ENCODE peak calls at places on chromosomes 13 and 19, in six cellular contexts. One of them, this sample, is unnamed.

GRCh38 chr19:38375748-38376147 is 1.4 kb downstream of the PSMD8 start:
- DNase-seq in neuronal stem cell: no peak
- DNase-seq in stimulated activated CD4-positive, alpha-beta T cell treated with anti-CD3 and anti-CD28 coated beads, Interleukin-15, amount 100 ng/mL, for 1 hour: no peak
- DNase-seq in ovary: no peak
- DNase-seq in KG1: no peak
- DNase-seq in activated CD8-positive, alpha-beta memory T cell treated with anti-CD3 and anti-CD28 coated beads for 4 hours: no peak
- DNase-seq in this sample: no peak

GRCh38 chr13:42702726-42703125 is 78.7 kb upstream of the FAM216B start:
- DNase-seq in neuronal stem cell: no peak
- DNase-seq in stimulated activated CD4-positive, alpha-beta T cell treated with anti-CD3 and anti-CD28 coated beads, Interleukin-15, amount 100 ng/mL, for 1 hour: no peak
- DNase-seq in ovary: peak; percentile 28
- DNase-seq in KG1: no peak
- DNase-seq in activated CD8-positive, alpha-beta memory T cell treated with anti-CD3 and anti-CD28 coated beads for 4 hours: no peak
- DNase-seq in this sample: no peak

GRCh38 chr13:73520566-73521290 is 461.9 kb downstream of the KLF5 start:
- DNase-seq in neuronal stem cell: no peak
- DNase-seq in stimulated activated CD4-positive, alpha-beta T cell treated with anti-CD3 and anti-CD28 coated beads, Interleukin-15, amount 100 ng/mL, for 1 hour: no peak
- DNase-seq in ovary: no peak
- DNase-seq in KG1: no peak
- DNase-seq in activated CD8-positive, alpha-beta memory T cell treated with anti-CD3 and anti-CD28 coated beads for 4 hours: no peak
- DNase-seq in this sample: no peak

GRCh38 chr13:75869981-75870380 is 233.9 kb downstream of the LMO7 start:
- DNase-seq in neuronal stem cell: no peak
- DNase-seq in stimulated activated CD4-positive, alpha-beta T cell treated with anti-CD3 and anti-CD28 coated beads, Interleukin-15, amount 100 ng/mL, for 1 hour: no peak
- DNase-seq in ovary: no peak
- DNase-seq in KG1: no peak
- DNase-seq in activated CD8-positive, alpha-beta memory T cell treated with anti-CD3 and anti-CD28 coated beads for 4 hours: no peak
- DNase-seq in this sample: no peak

GRCh38 chr19:18340990-18341868 is 831 bp downstream of the PGPEP1 start:
- DNase-seq in neuronal stem cell: no peak
- DNase-seq in stimulated activated CD4-positive, alpha-beta T cell treated with anti-CD3 and anti-CD28 coated beads, Interleukin-15, amount 100 ng/mL, for 1 hour: peak; percentile 51
- DNase-seq in ovary: peak; percentile 73
- DNase-seq in KG1: peak; percentile 55
- DNase-seq in activated CD8-positive, alpha-beta memory T cell treated with anti-CD3 and anti-CD28 coated beads for 4 hours: peak; percentile 49
- DNase-seq in this sample: peak; percentile 56

GRCh38 chr13:91351123-91351522 is 3.6 kb downstream of the MIR17HG start:
- DNase-seq in neuronal stem cell: no peak
- DNase-seq in stimulated activated CD4-positive, alpha-beta T cell treated with anti-CD3 and anti-CD28 coated beads, Interleukin-15, amount 100 ng/mL, for 1 hour: no peak
- DNase-seq in ovary: no peak
- DNase-seq in KG1: no peak
- DNase-seq in activated CD8-positive, alpha-beta memory T cell treated with anti-CD3 and anti-CD28 coated beads for 4 hours: no peak
- DNase-seq in this sample: no peak

GRCh38 chr19:38852231-38853044 is 2.7 kb upstream of the HNRNPL start:
- DNase-seq in neuronal stem cell: no peak
- DNase-seq in stimulated activated CD4-positive, alpha-beta T cell treated with anti-CD3 and anti-CD28 coated beads, Interleukin-15, amount 100 ng/mL, for 1 hour: peak; percentile 30
- DNase-seq in ovary: peak; percentile 74
- DNase-seq in KG1: no peak
- DNase-seq in activated CD8-positive, alpha-beta memory T cell treated with anti-CD3 and anti-CD28 coated beads for 4 hours: no peak
- DNase-seq in this sample: peak; percentile 78

GRCh38 chr13:30346159-30346788 is 38.9 kb upstream of the KATNAL1 start:
- DNase-seq in neuronal stem cell: no peak
- DNase-seq in stimulated activated CD4-positive, alpha-beta T cell treated with anti-CD3 and anti-CD28 coated beads, Interleukin-15, amount 100 ng/mL, for 1 hour: no peak
- DNase-seq in ovary: no peak
- DNase-seq in KG1: peak; percentile 34
- DNase-seq in activated CD8-positive, alpha-beta memory T cell treated with anti-CD3 and anti-CD28 coated beads for 4 hours: peak; percentile 22
- DNase-seq in this sample: no peak

GRCh38 chr19:14383556-14383897 is 2.3 kb downstream of the ADGRE5 start:
- DNase-seq in neuronal stem cell: no peak
- DNase-seq in stimulated activated CD4-positive, alpha-beta T cell treated with anti-CD3 and anti-CD28 coated beads, Interleukin-15, amount 100 ng/mL, for 1 hour: no peak
- DNase-seq in ovary: no peak
- DNase-seq in KG1: no peak
- DNase-seq in activated CD8-positive, alpha-beta memory T cell treated with anti-CD3 and anti-CD28 coated beads for 4 hours: no peak
- DNase-seq in this sample: no peak

GRCh38 chr13:59476376-59476775 is 687.4 kb downstream of the DIAPH3 start:
- DNase-seq in neuronal stem cell: no peak
- DNase-seq in stimulated activated CD4-positive, alpha-beta T cell treated with anti-CD3 and anti-CD28 coated beads, Interleukin-15, amount 100 ng/mL, for 1 hour: no peak
- DNase-seq in ovary: no peak
- DNase-seq in KG1: no peak
- DNase-seq in activated CD8-positive, alpha-beta memory T cell treated with anti-CD3 and anti-CD28 coated beads for 4 hours: no peak
- DNase-seq in this sample: no peak

GRCh38 chr19:37718357-37718756 is 1.2 kb downstream of the ZNF607 start:
- DNase-seq in neuronal stem cell: no peak
- DNase-seq in stimulated activated CD4-positive, alpha-beta T cell treated with anti-CD3 and anti-CD28 coated beads, Interleukin-15, amount 100 ng/mL, for 1 hour: no peak
- DNase-seq in ovary: no peak
- DNase-seq in KG1: no peak
- DNase-seq in activated CD8-positive, alpha-beta memory T cell treated with anti-CD3 and anti-CD28 coated beads for 4 hours: no peak
- DNase-seq in this sample: no peak

GRCh38 chr19:4380254-4380727 is 20.1 kb downstream of the SH3GL1 start:
- DNase-seq in neuronal stem cell: no peak
- DNase-seq in stimulated activated CD4-positive, alpha-beta T cell treated with anti-CD3 and anti-CD28 coated beads, Interleukin-15, amount 100 ng/mL, for 1 hour: peak; percentile 26
- DNase-seq in ovary: peak; percentile 33
- DNase-seq in KG1: no peak
- DNase-seq in activated CD8-positive, alpha-beta memory T cell treated with anti-CD3 and anti-CD28 coated beads for 4 hours: no peak
- DNase-seq in this sample: no peak

GRCh38 chr19:51311388-51312257 is at the start of gene IGLON5:
- DNase-seq in neuronal stem cell: peak; percentile 31
- DNase-seq in stimulated activated CD4-positive, alpha-beta T cell treated with anti-CD3 and anti-CD28 coated beads, Interleukin-15, amount 100 ng/mL, for 1 hour: no peak
- DNase-seq in ovary: no peak
- DNase-seq in KG1: no peak
- DNase-seq in activated CD8-positive, alpha-beta memory T cell treated with anti-CD3 and anti-CD28 coated beads for 4 hours: no peak
- DNase-seq in this sample: no peak

GRCh38 chr13:77476456-77476855 is 59.0 kb upstream of the SCEL start:
- DNase-seq in neuronal stem cell: no peak
- DNase-seq in stimulated activated CD4-positive, alpha-beta T cell treated with anti-CD3 and anti-CD28 coated beads, Interleukin-15, amount 100 ng/mL, for 1 hour: no peak
- DNase-seq in ovary: no peak
- DNase-seq in KG1: no peak
- DNase-seq in activated CD8-positive, alpha-beta memory T cell treated with anti-CD3 and anti-CD28 coated beads for 4 hours: no peak
- DNase-seq in this sample: no peak

GRCh38 chr19:2167896-2168618 is 4.3 kb downstream of the DOT1L start:
- DNase-seq in neuronal stem cell: no peak
- DNase-seq in stimulated activated CD4-positive, alpha-beta T cell treated with anti-CD3 and anti-CD28 coated beads, Interleukin-15, amount 100 ng/mL, for 1 hour: no peak
- DNase-seq in ovary: peak; percentile 53
- DNase-seq in KG1: peak; percentile 66
- DNase-seq in activated CD8-positive, alpha-beta memory T cell treated with anti-CD3 and anti-CD28 coated beads for 4 hours: peak; percentile 16
- DNase-seq in this sample: peak; percentile 72

GRCh38 chr13:74278901-74279300 is 144.7 kb upstream of the KLF12 start:
- DNase-seq in neuronal stem cell: no peak
- DNase-seq in stimulated activated CD4-positive, alpha-beta T cell treated with anti-CD3 and anti-CD28 coated beads, Interleukin-15, amount 100 ng/mL, for 1 hour: no peak
- DNase-seq in ovary: no peak
- DNase-seq in KG1: no peak
- DNase-seq in activated CD8-positive, alpha-beta memory T cell treated with anti-CD3 and anti-CD28 coated beads for 4 hours: no peak
- DNase-seq in this sample: no peak

GRCh38 chr19:49950956-49951526 is 9.9 kb downstream of the SIGLEC11 start:
- DNase-seq in neuronal stem cell: no peak
- DNase-seq in stimulated activated CD4-positive, alpha-beta T cell treated with anti-CD3 and anti-CD28 coated beads, Interleukin-15, amount 100 ng/mL, for 1 hour: no peak
- DNase-seq in ovary: no peak
- DNase-seq in KG1: no peak
- DNase-seq in activated CD8-positive, alpha-beta memory T cell treated with anti-CD3 and anti-CD28 coated beads for 4 hours: no peak
- DNase-seq in this sample: no peak

GRCh38 chr19:22806418-22806817 is 22.5 kb upstream of the ZNF99 start:
- DNase-seq in neuronal stem cell: no peak
- DNase-seq in stimulated activated CD4-positive, alpha-beta T cell treated with anti-CD3 and anti-CD28 coated beads, Interleukin-15, amount 100 ng/mL, for 1 hour: no peak
- DNase-seq in ovary: no peak
- DNase-seq in KG1: no peak
- DNase-seq in activated CD8-positive, alpha-beta memory T cell treated with anti-CD3 and anti-CD28 coated beads for 4 hours: no peak
- DNase-seq in this sample: no peak

GRCh38 chr19:13181747-13182388 is 31.7 kb downstream of the IER2 start:
- DNase-seq in neuronal stem cell: no peak
- DNase-seq in stimulated activated CD4-positive, alpha-beta T cell treated with anti-CD3 and anti-CD28 coated beads, Interleukin-15, amount 100 ng/mL, for 1 hour: no peak
- DNase-seq in ovary: peak; percentile 39
- DNase-seq in KG1: peak; percentile 41
- DNase-seq in activated CD8-positive, alpha-beta memory T cell treated with anti-CD3 and anti-CD28 coated beads for 4 hours: peak; percentile 38
- DNase-seq in this sample: peak; percentile 66

GRCh38 chr13:44685641-44686040 is 109.5 kb upstream of the TSC22D1 start:
- DNase-seq in neuronal stem cell: no peak
- DNase-seq in stimulated activated CD4-positive, alpha-beta T cell treated with anti-CD3 and anti-CD28 coated beads, Interleukin-15, amount 100 ng/mL, for 1 hour: no peak
- DNase-seq in ovary: no peak
- DNase-seq in KG1: no peak
- DNase-seq in activated CD8-positive, alpha-beta memory T cell treated with anti-CD3 and anti-CD28 coated beads for 4 hours: no peak
- DNase-seq in this sample: no peak

GRCh38 chr19:4456843-4457653 is 546 bp downstream of the UBXN6 start:
- DNase-seq in neuronal stem cell: peak; percentile 82
- DNase-seq in stimulated activated CD4-positive, alpha-beta T cell treated with anti-CD3 and anti-CD28 coated beads, Interleukin-15, amount 100 ng/mL, for 1 hour: no peak
- DNase-seq in ovary: no peak
- DNase-seq in KG1: no peak
- DNase-seq in activated CD8-positive, alpha-beta memory T cell treated with anti-CD3 and anti-CD28 coated beads for 4 hours: peak; percentile 11
- DNase-seq in this sample: no peak

GRCh38 chr19:28397311-28397710 is 815.6 kb downstream of the UQCRFS1 start:
- DNase-seq in neuronal stem cell: no peak
- DNase-seq in stimulated activated CD4-positive, alpha-beta T cell treated with anti-CD3 and anti-CD28 coated beads, Interleukin-15, amount 100 ng/mL, for 1 hour: no peak
- DNase-seq in ovary: no peak
- DNase-seq in KG1: no peak
- DNase-seq in activated CD8-positive, alpha-beta memory T cell treated with anti-CD3 and anti-CD28 coated beads for 4 hours: no peak
- DNase-seq in this sample: no peak

GRCh38 chr19:49113762-49114629 is at the start of gene LIN7B:
- DNase-seq in neuronal stem cell: peak; percentile 71
- DNase-seq in stimulated activated CD4-positive, alpha-beta T cell treated with anti-CD3 and anti-CD28 coated beads, Interleukin-15, amount 100 ng/mL, for 1 hour: peak; percentile 72
- DNase-seq in ovary: peak; percentile 59
- DNase-seq in KG1: peak; percentile 60
- DNase-seq in activated CD8-positive, alpha-beta memory T cell treated with anti-CD3 and anti-CD28 coated beads for 4 hours: peak; percentile 49
- DNase-seq in this sample: peak; percentile 84

GRCh38 chr13:85368686-85369085 is 430.5 kb downstream of the SLITRK6 start:
- DNase-seq in neuronal stem cell: no peak
- DNase-seq in stimulated activated CD4-positive, alpha-beta T cell treated with anti-CD3 and anti-CD28 coated beads, Interleukin-15, amount 100 ng/mL, for 1 hour: no peak
- DNase-seq in ovary: no peak
- DNase-seq in KG1: no peak
- DNase-seq in activated CD8-positive, alpha-beta memory T cell treated with anti-CD3 and anti-CD28 coated beads for 4 hours: no peak
- DNase-seq in this sample: no peak

GRCh38 chr19:40523322-40524047 is 53.2 kb upstream of the SHKBP1 start:
- DNase-seq in neuronal stem cell: peak; percentile 56
- DNase-seq in stimulated activated CD4-positive, alpha-beta T cell treated with anti-CD3 and anti-CD28 coated beads, Interleukin-15, amount 100 ng/mL, for 1 hour: no peak
- DNase-seq in ovary: no peak
- DNase-seq in KG1: peak; percentile 8
- DNase-seq in activated CD8-positive, alpha-beta memory T cell treated with anti-CD3 and anti-CD28 coated beads for 4 hours: no peak
- DNase-seq in this sample: peak; percentile 26

GRCh38 chr19:47514869-47515588 is at the start of gene NAPA:
- DNase-seq in neuronal stem cell: peak; percentile 100
- DNase-seq in stimulated activated CD4-positive, alpha-beta T cell treated with anti-CD3 and anti-CD28 coated beads, Interleukin-15, amount 100 ng/mL, for 1 hour: peak; percentile 100
- DNase-seq in ovary: peak; percentile 100
- DNase-seq in KG1: peak; percentile 99
- DNase-seq in activated CD8-positive, alpha-beta memory T cell treated with anti-CD3 and anti-CD28 coated beads for 4 hours: peak; percentile 100
- DNase-seq in this sample: peak; percentile 100

GRCh38 chr13:49220035-49220855 is at the start of gene MLNR:
- DNase-seq in neuronal stem cell: peak; percentile 35
- DNase-seq in stimulated activated CD4-positive, alpha-beta T cell treated with anti-CD3 and anti-CD28 coated beads, Interleukin-15, amount 100 ng/mL, for 1 hour: no peak
- DNase-seq in ovary: no peak
- DNase-seq in KG1: no peak
- DNase-seq in activated CD8-positive, alpha-beta memory T cell treated with anti-CD3 and anti-CD28 coated beads for 4 hours: no peak
- DNase-seq in this sample: peak; percentile 36

GRCh38 chr19:2307518-2308012 is 389 bp downstream of the LINGO3 start:
- DNase-seq in neuronal stem cell: no peak
- DNase-seq in stimulated activated CD4-positive, alpha-beta T cell treated with anti-CD3 and anti-CD28 coated beads, Interleukin-15, amount 100 ng/mL, for 1 hour: no peak
- DNase-seq in ovary: no peak
- DNase-seq in KG1: no peak
- DNase-seq in activated CD8-positive, alpha-beta memory T cell treated with anti-CD3 and anti-CD28 coated beads for 4 hours: no peak
- DNase-seq in this sample: no peak

This sample was measured in natural killer cell.